ENCODE peak calls at places on chromosome 7, in four cellular contexts. L is suprapubic skin, Y is HCT116, O is A549. M is an unnamed sample.

GRCh38 chr7:73909051-73909941 is 48.3 kb downstream of the TMEM270 start:
- DNase-seq in L (peak), Y (no peak), O (no peak), M (no peak)

GRCh38 chr7:2517004-2517403 is 2.6 kb upstream of the LFNG start:
- DNase-seq in L (no peak), Y (no peak), O (no peak), M (peak)

GRCh38 chr7:127654404-127655392 is 2.7 kb downstream of the SND1 start:
- DNase-seq in L (no peak), Y (no peak), O (no peak), M (no peak)

GRCh38 chr7:37342170-37342569 is 106.5 kb downstream of the ELMO1 start:
- DNase-seq in L (no peak), Y (no peak), O (no peak), M (no peak)

GRCh38 chr7:131726031-131726430 is 169.6 kb upstream of the PODXL start:
- DNase-seq in L (no peak), Y (no peak), O (no peak), M (no peak)

GRCh38 chr7:34759477-34760125 is 101.6 kb downstream of the NPSR1 start:
- DNase-seq in L (no peak), Y (peak), O (peak), M (peak)

GRCh38 chr7:94656925-94657731 is 1.2 kb upstream of the SGCE start:
- DNase-seq in L (no peak), Y (peak), O (no peak), M (peak)

GRCh38 chr7:75732764-75733630 is 5.7 kb downstream of the HIP1 start:
- DNase-seq in L (no peak), Y (peak), O (peak), M (peak)

GRCh38 chr7:31027161-31027965 is 24.7 kb upstream of the ADCYAP1R1 start:
- DNase-seq in L (no peak), Y (no peak), O (no peak), M (no peak)

GRCh38 chr7:1922071-1922869 is 252.2 kb downstream of the ELFN1 start:
- DNase-seq in L (no peak), Y (no peak), O (no peak), M (no peak)

GRCh38 chr7:100016209-100016901 is 959 bp downstream of the ZKSCAN1 start:
- DNase-seq in L (peak), Y (no peak), O (no peak), M (no peak)

GRCh38 chr7:121342631-121343030 is 13.8 kb downstream of the WNT16 start:
- DNase-seq in L (no peak), Y (no peak), O (no peak), M (no peak)

GRCh38 chr7:63014792-63015191 is 983.9 kb upstream of the ZNF722 start:
- DNase-seq in L (no peak), Y (no peak), O (no peak), M (no peak)

GRCh38 chr7:2926120-2926897 is 82.2 kb upstream of the GNA12 start:
- DNase-seq in L (peak), Y (no peak), O (no peak), M (no peak)

GRCh38 chr7:104789780-104790179 is 224.2 kb upstream of the KMT2E start:
- DNase-seq in L (no peak), Y (no peak), O (no peak), M (no peak)

GRCh38 chr7:957418-958220 is 3.1 kb upstream of the ADAP1 start:
- DNase-seq in L (no peak), Y (no peak), O (no peak), M (no peak)

GRCh38 chr7:41693150-41693997 is 9.5 kb downstream of the INHBA start:
- DNase-seq in L (no peak), Y (no peak), O (no peak), M (peak)

GRCh38 chr7:114095885-114096284 is 177.1 kb upstream of the PPP1R3A start:
- DNase-seq in L (no peak), Y (no peak), O (no peak), M (no peak)

GRCh38 chr7:131249003-131249402 is 78.7 kb upstream of the MKLN1 start:
- DNase-seq in L (peak), Y (no peak), O (peak), M (peak)

GRCh38 chr7:44290250-44290616 is 35.2 kb downstream of the CAMK2B start:
- DNase-seq in L (peak), Y (no peak), O (no peak), M (no peak)

GRCh38 chr7:3009086-3009485 is 34.6 kb downstream of the CARD11 start:
- DNase-seq in L (no peak), Y (no peak), O (no peak), M (no peak)

GRCh38 chr7:141617280-141617679 is 66.1 kb downstream of the AGK start:
- DNase-seq in L (no peak), Y (no peak), O (no peak), M (no peak)

GRCh38 chr7:155277385-155277994 is 20.2 kb upstream of the INSIG1 start:
- DNase-seq in L (no peak), Y (no peak), O (no peak), M (peak)

GRCh38 chr7:77426521-77427051 is 10.4 kb upstream of the GSAP start:
- DNase-seq in L (no peak), Y (no peak), O (no peak), M (peak)

GRCh38 chr7:30698481-30698880 is 16.2 kb upstream of the CRHR2 start:
- DNase-seq in L (no peak), Y (no peak), O (no peak), M (no peak)

GRCh38 chr7:40232242-40232929 is 97.6 kb downstream of the SUGCT start:
- DNase-seq in L (no peak), Y (peak), O (peak), M (peak)

GRCh38 chr7:46205478-46205877 is 284.4 kb upstream of the IGFBP3 start:
- DNase-seq in L (no peak), Y (no peak), O (no peak), M (no peak)

GRCh38 chr7:2231992-2232765 is 566 bp downstream of the MAD1L1 start:
- DNase-seq in L (no peak), Y (no peak), O (no peak), M (no peak)

GRCh38 chr7:47586925-47587324 is 5.0 kb upstream of the TNS3 start:
- DNase-seq in L (no peak), Y (no peak), O (no peak), M (no peak)

GRCh38 chr7:50416509-50417299 is 33.4 kb downstream of the FIGNL1 start:
- DNase-seq in L (no peak), Y (no peak), O (no peak), M (no peak)

GRCh38 chr7:158846304-158846703 is 10.1 kb upstream of the DYNC2I1 start:
- DNase-seq in L (no peak), Y (no peak), O (no peak), M (no peak)

GRCh38 chr7:55120501-55121198 is 101.8 kb downstream of the EGFR start:
- DNase-seq in L (no peak), Y (no peak), O (no peak), M (peak)

GRCh38 chr7:106731207-106731606 is 70.2 kb upstream of the CCDC71L start:
- DNase-seq in L (no peak), Y (no peak), O (no peak), M (peak)

GRCh38 chr7:92631067-92631829 is 41.1 kb upstream of the FAM133B start:
- DNase-seq in L (no peak), Y (no peak), O (no peak), M (no peak)

GRCh38 chr7:22860784-22861482 is 38.3 kb upstream of the TOMM7 start:
- DNase-seq in L (no peak), Y (no peak), O (peak), M (peak)

GRCh38 chr7:45036317-45036716 is 36.3 kb downstream of the CCM2 start:
- DNase-seq in L (no peak), Y (no peak), O (no peak), M (no peak)

DNA sequence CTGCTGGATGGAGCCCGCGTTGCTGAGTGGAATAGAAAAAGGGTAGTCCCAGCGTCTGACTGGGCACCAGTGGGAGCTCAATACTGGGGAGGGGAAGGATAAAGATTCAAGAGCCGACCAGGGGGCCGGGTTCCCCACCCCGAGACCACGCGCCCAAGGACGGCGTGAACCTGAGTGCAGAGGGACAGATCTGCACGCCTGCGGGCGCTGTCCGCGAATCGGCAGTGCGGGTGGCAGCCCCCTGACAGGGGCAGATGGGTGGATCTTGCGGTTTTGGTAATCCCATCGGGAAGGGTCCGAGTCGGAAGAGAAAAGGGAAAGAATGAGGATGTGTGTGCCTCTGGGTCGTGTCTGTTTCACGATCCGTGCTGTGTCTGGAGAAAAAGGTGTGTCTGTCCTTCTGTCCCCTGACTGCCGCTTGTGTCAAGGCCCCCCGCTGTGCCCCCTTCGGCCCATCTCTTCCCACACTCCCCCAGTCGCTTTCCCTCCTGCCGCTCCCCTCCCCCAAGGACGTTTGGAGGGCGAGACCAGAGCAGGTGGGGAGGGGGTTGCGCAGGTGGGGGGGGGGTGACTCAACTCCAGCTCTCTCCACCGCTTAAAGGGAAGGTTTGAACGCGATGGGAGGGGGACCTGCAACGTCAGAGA is 711 bp upstream of the VGF start:
- DNase-seq in L (no peak), Y (no peak), O (no peak), M (no peak)
- H3K4me3 ChIP-seq in L (no peak), Y (peak), O (peak), M (peak)

DNA sequence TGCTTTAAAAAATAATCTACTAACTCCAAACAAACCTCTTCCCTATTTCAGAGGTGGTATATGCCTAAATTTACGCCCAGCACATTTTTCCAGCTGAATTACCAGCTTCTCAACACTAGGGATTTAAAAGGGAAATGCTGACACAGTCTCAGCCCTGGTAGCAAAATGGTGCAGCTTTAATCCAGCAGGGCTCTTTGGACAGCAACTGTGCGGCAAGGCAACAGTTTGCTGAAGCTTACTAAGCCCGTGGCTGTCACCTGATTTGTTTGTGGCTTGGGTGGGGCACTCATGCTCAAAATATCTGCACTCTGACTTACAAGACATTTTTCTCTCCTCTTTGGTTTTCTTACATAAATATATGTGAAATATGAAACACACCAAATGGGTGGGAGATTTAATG is 206.7 kb downstream of the POU6F2 start:
- DNase-seq in L (no peak), Y (no peak), O (no peak), M (no peak)
- TF ChIP-seq CTCF in L (no peak), Y (no peak), O (no peak), M (no peak)

GRCh38 chr7:151736403-151736909 is 140.5 kb downstream of the PRKAG2 start:
- DNase-seq in L (peak), Y (peak), O (peak), M (peak)

GRCh38 chr7:151735186-151735853 is 141.6 kb downstream of the PRKAG2 start:
- DNase-seq in L (no peak), Y (no peak), O (no peak), M (no peak)

GRCh38 chr7:151732834-151733585 is 143.9 kb downstream of the PRKAG2 start:
- DNase-seq in L (no peak), Y (no peak), O (no peak), M (no peak)

GRCh38 chr7:151738925-151739324 is 138.0 kb downstream of the PRKAG2 start:
- DNase-seq in L (no peak), Y (no peak), O (no peak), M (no peak)

GRCh38 chr7:151735854-151736402 is 141.0 kb downstream of the PRKAG2 start:
- DNase-seq in L (no peak), Y (no peak), O (no peak), M (no peak)
- H3K4me3 ChIP-seq in L (peak), Y (peak), O (peak), M (peak)

DNA sequence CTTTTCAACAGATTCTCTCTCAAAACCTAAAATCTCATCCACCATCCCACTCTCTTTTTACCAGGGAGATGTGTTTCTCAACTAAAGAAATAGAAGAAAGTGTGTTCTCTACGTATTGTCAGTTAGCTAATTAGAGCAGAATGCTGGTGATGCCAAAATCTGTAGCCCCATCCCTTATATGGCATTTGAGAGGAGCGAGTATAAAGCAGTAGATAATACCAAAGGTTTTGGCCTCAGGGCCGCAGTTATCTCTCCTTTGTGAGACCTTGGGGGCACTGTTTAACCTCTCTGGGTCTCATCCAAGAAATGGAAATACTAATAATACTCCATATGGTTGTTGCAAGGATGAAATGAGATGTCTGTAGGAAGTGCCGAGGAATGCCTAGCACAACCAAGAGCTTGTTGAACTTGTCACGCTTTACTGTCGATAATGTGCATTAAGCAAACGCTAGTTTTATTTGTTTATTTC is 456 bp upstream of the DLD start:
- DNase-seq in L (no peak), Y (no peak), O (no peak), M (no peak)
- TF ChIP-seq CTCF in L (no peak), Y (no peak), O (no peak), M (no peak)

GRCh38 chr7:21580073-21580521 is 37.3 kb downstream of the DNAH11 start:
- DNase-seq in L (no peak), Y (no peak), O (no peak), M (peak)
- H3K4me3 ChIP-seq in L (no peak), Y (no peak), O (no peak), M (no peak)